ENCODE peak calls at places on chromosomes 11 and 22, in four cellular contexts. A is K562, S is HepG2, V is WTC11. K is an unnamed sample.
A peak's percentile ranks its signal among the peaks of the same experiment; 100 is the strongest.

GRCh38 chr11:133811850-133812685 is 33.2 kb downstream of the SPATA19 start:
- DNase-seq in V (no peak), A (no peak), S (no peak), K (no peak)

GRCh38 chr11:125886997-125887372 is 483 bp upstream of the HYLS1 start:
- DNase-seq in S (no peak), V (peak; percentile 61), A (no peak), K (no peak)

GRCh38 chr11:31397239-31397834 is 27.7 kb downstream of the DNAJC24 start:
- DNase-seq in A (no peak), V (no peak), S (peak; percentile 18), K (no peak)

GRCh38 chr11:58641326-58641725 is 18.9 kb downstream of the CNTF start:
- DNase-seq in S (no peak), V (no peak), A (no peak), K (no peak)

GRCh38 chr11:122170815-122171475 is 54.9 kb upstream of the BLID start:
- DNase-seq in A (no peak), S (no peak), V (no peak), K (no peak)

GRCh38 chr11:122337241-122338176 is 221.5 kb upstream of the BLID start:
- DNase-seq in V (no peak), S (no peak), A (no peak), K (no peak)

GRCh38 chr22:39144101-39144815 is 8.2 kb downstream of the CBX7 start:
- DNase-seq in A (no peak), V (no peak), S (no peak), K (peak; percentile 56)

GRCh38 chr11:84607975-84608787 is 1019.0 kb downstream of the DLG2 start:
- DNase-seq in A (no peak), V (no peak), S (no peak), K (no peak)

GRCh38 chr11:2378527-2379210 is 1.6 kb downstream of the CD81 start:
- DNase-seq in A (no peak), S (no peak), V (no peak), K (no peak)

GRCh38 chr22:40332319-40332781 is 13.9 kb upstream of the ADSL start:
- DNase-seq in A (no peak), S (no peak), V (no peak), K (no peak)

GRCh38 chr11:99015634-99016454 is 4.9 kb upstream of the CNTN5 start:
- DNase-seq in A (peak; percentile 43), V (no peak), S (peak; percentile 40), K (peak; percentile 19)

GRCh38 chr11:62889126-62889483 is 8.4 kb downstream of the SLC3A2 start:
- DNase-seq in V (no peak), S (no peak), A (no peak), K (no peak)

GRCh38 chr22:31075961-31076360 is 5.2 kb upstream of the SMTN start:
- DNase-seq in V (no peak), A (no peak), S (no peak), K (no peak)

GRCh38 chr11:119964136-119965025 is 173.5 kb downstream of the TRIM29 start:
- DNase-seq in V (no peak), S (no peak), A (no peak), K (no peak)

GRCh38 chr11:6210274-6210955 is 5.1 kb downstream of the C11orf42 start:
- DNase-seq in V (no peak), A (no peak), S (no peak), K (no peak)

GRCh38 chr22:41915035-41915782 is at the start of gene SHISA8:
- DNase-seq in A (no peak), S (no peak), V (peak; percentile 62), K (no peak)

GRCh38 chr11:14522801-14523200 is 2.6 kb upstream of the PSMA1 start:
- DNase-seq in V (no peak), S (no peak), A (no peak), K (no peak)

GRCh38 chr11:45880772-45881570 is 4.5 kb upstream of the MAPK8IP1 start:
- DNase-seq in V (no peak), A (no peak), S (no peak), K (no peak)

GRCh38 chr11:76888989-76889388 is 28.3 kb downstream of the ACER3 start:
- DNase-seq in V (no peak), S (peak; percentile 3), A (peak; percentile 24), K (no peak)

GRCh38 chr11:9787981-9788521 is 124.2 kb downstream of the SWAP70 start:
- DNase-seq in S (no peak), A (no peak), V (no peak), K (no peak)

GRCh38 chr11:48172818-48173609 is 43.6 kb upstream of the OR4B1 start:
- DNase-seq in V (peak; percentile 87), S (peak; percentile 43), A (peak; percentile 79), K (no peak)

GRCh38 chr11:19820100-19820499 is 107.5 kb downstream of the NAV2 start:
- DNase-seq in V (no peak), S (no peak), A (no peak), K (no peak)

GRCh38 chr22:47092896-47093311 is 330.5 kb downstream of the TBC1D22A start:
- DNase-seq in V (no peak), S (no peak), A (no peak), K (no peak)

GRCh38 chr22:47095395-47096122 is 333.1 kb downstream of the TBC1D22A start:
- DNase-seq in A (no peak), S (no peak), V (no peak), K (no peak)

GRCh38 chr22:47091921-47092700 is 329.7 kb downstream of the TBC1D22A start:
- DNase-seq in A (no peak), S (no peak), V (no peak), K (no peak)

GRCh38 chr22:47093720-47094119 is 331.3 kb downstream of the TBC1D22A start:
- DNase-seq in S (no peak), V (no peak), A (no peak), K (no peak)

DNA sequence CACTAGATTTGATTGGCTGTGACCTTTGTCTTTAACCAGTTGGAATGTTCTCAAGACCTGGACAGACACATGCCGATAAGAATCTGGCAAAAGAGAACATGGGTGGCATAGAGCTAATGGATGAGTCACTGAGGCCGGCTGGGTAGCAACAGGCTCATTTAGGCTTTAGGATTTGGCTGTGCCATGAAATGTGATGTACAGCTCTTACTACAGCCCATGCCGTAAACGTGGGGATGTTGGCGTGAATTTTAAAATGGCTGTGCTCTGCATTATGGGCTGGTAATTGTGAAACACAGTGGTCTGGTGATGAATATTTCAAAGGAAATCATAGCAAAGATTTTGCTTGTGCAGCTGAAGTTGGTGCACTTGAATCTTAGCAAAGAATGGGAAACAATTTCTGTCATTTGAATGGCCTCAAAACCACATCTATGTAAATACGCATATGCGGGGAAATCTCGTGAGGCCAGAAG is 332.4 kb downstream of the TBC1D22A start:
- DNase-seq in V (no peak), S (no peak), A (no peak), K (no peak)
- TF ChIP-seq CBFB in V (no peak), S (no peak), A (no peak), K (no peak)

DNA sequence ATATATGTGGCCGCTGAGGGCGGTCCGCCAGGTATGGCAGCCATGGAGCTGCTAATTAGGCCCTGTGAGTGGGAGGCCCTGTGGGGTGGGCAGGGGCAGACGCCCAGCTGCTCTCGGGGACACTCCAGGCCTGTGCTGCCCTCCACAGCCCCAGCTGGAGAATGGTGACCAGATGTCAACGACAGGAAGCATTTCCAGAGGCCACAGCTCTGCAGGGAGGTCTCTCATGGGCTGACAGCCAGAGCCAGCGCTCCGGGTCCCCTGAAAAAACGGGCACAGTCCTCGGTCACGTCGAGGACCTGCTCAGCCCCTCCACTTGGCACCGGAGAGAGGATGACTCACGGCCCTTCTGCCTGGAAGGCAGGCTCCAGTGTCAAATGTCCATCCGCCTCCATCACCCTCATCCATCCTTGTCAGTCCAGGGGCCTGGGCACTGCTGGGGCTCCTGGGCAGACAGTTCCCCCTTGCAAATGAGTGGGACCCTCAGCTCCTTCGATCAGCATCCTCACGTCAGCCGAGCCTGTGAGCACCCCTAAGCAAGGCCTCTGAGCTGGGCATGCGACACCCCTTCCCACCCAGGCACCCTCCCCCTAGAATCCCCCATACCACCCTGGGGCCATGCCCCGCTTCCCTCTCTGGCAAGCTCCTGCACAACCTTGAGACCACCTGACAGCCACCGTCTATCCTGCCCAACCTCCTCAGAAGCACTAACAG is 1.9 kb downstream of the BID start:
- DNase-seq in V (no peak), A (no peak), S (no peak), K (no peak)
- TF ChIP-seq CBFB in V (no peak), A (no peak), S (no peak), K (no peak)

GRCh38 chr11:92703431-92703830 is 266.0 kb upstream of the MTNR1B start:
- DNase-seq in A (no peak), V (no peak), S (no peak), K (no peak)
- TF ChIP-seq CBFB in A (no peak), V (no peak), S (no peak), K (no peak)

GRCh38 chr11:75450236-75450635 is 17.2 kb upstream of the KLHL35 start:
- DNase-seq in S (no peak), V (no peak), A (no peak), K (no peak)
- TF ChIP-seq CBFB in S (no peak), V (no peak), A (no peak), K (no peak)

GRCh38 chr11:117885777-117886176 is 9.3 kb upstream of the FXYD6 start:
- DNase-seq in A (no peak), S (peak; percentile 10), V (no peak), K (no peak)

GRCh38 chr11:117883063-117883462 is 6.6 kb upstream of the FXYD6 start:
- DNase-seq in S (no peak), A (no peak), V (no peak), K (no peak)

GRCh38 chr11:117887431-117888139 is 11.1 kb upstream of the FXYD6 start:
- DNase-seq in V (no peak), A (no peak), S (no peak), K (no peak)

GRCh38 chr11:117882539-117882938 is 6.1 kb upstream of the FXYD6 start:
- DNase-seq in A (no peak), V (no peak), S (no peak), K (no peak)

DNA sequence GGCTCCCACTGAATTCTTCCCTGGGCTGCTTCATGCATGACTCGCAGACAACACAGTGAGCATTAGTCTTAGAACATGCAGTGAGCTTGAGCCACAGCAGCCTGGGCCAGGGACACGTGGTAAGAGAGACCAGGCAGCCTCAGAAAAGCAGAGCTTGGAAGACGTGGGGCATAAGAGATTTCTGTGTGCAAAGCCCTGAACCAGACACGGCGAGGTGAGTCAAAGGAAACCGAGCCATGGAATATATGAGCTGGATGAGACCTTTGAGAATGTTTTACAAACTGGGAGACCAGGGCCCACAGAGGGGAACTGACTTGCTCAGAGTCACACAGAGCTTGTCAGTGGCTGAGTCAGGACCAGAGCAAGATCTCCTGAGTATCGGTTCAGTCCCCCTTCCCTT is 8.5 kb upstream of the FXYD6 start:
- DNase-seq in V (no peak), S (no peak), A (no peak), K (no peak)
- TF ChIP-seq CBFB in V (no peak), S (no peak), A (no peak), K (no peak)

DNA sequence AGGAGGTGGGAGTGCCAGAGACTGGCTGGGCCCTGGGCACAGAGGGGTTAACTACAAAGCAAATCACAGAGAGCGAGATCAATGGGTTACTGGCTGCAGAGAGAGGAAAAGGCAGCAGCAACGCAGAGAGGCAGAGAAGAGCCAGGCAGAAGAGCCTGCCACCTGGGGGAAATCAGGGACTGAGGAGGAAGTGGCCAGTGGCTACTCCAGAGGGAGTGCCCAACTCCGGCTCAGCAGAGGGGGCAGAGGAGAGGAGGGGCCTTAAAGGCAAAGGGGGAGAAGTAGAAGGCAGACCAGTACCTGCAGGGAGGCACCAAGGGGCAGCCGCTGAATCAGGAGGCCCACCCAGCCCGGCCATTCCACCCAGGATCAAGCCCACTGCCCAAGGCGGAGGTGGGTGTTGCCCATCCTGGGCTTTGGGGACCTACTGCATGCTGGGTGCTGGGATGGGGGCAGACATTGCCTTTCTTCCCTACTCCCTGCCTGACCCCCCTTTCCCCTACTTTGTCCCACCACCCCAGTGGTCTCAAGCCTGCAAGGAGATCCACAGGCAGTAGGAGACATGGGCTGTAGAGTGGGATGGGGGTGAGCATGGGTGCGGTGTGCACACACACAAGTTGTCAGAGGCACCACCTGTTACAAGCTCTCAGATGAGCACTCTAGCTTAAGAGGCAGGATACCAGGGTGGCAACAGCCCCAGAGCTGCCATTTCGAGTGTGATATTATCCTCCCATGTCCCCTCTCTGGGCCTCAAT is 926 bp upstream of the GALR3 start:
- DNase-seq in V (peak; percentile 43), A (no peak), S (peak; percentile 49), K (no peak)
- TF ChIP-seq CBFB in V (no peak), A (no peak), S (no peak), K (no peak)

K was measured in GM12878.